ENCODE peak calls at places on chromosomes 5 and 9, in seven cellular contexts. S, L, H, R, Y, N and A are unnamed samples.

GRCh38 chr9:80866576-80867227 is 822.6 kb downstream of the TLE1 start:
- DNase-seq in N (no peak), S (no peak), H (no peak), R (no peak), L (peak; percentile 78), Y (peak; percentile 42), A (peak; percentile 46)

GRCh38 chr5:157855404-157855994 is 3.4 kb downstream of the CLINT1 start:
- DNase-seq in Y (peak; percentile 35), H (no peak), N (peak; percentile 64), S (peak; percentile 59), R (peak; percentile 68), L (peak; percentile 53), A (no peak)

GRCh38 chr9:90827181-90827866 is 25.7 kb downstream of the SYK start:
- DNase-seq in R (no peak), L (no peak), H (no peak), N (no peak), Y (no peak), S (peak; percentile 39), A (no peak)

GRCh38 chr5:35415305-35415704 is 185.0 kb upstream of the PRLR start:
- DNase-seq in L (no peak), R (no peak), Y (no peak), H (no peak), S (no peak), N (no peak), A (no peak)

GRCh38 chr9:134283111-134283515 is 43.1 kb upstream of the RXRA start:
- DNase-seq in N (peak; percentile 71), L (peak; percentile 53), S (peak; percentile 61), H (no peak), R (no peak), Y (peak; percentile 64), A (peak; percentile 29)

GRCh38 chr5:113171520-113171919 is 194.9 kb downstream of the DCP2 start:
- DNase-seq in H (no peak), N (no peak), S (no peak), R (no peak), L (no peak), Y (no peak), A (no peak)

GRCh38 chr5:153770066-153770465 is 268.6 kb downstream of the FAM114A2 start:
- DNase-seq in Y (no peak), H (no peak), R (no peak), L (no peak), S (no peak), N (no peak), A (no peak)

GRCh38 chr9:73038613-73039012 is 85.8 kb upstream of the ALDH1A1 start:
- DNase-seq in Y (peak; percentile 47), N (peak; percentile 33), S (peak; percentile 57), R (no peak), H (no peak), L (peak; percentile 1), A (no peak)

GRCh38 chr5:57698785-57699184 is 216.2 kb upstream of the ACTBL2 start:
- DNase-seq in N (no peak), H (no peak), S (no peak), R (peak; percentile 6), L (peak; percentile 92), Y (peak; percentile 22), A (peak; percentile 64)

GRCh38 chr5:115069087-115069968 is 100.4 kb downstream of the TRIM36 start:
- DNase-seq in R (peak; percentile 33), L (peak; percentile 45), Y (peak; percentile 33), H (no peak), N (peak; percentile 54), S (peak; percentile 25), A (no peak)

GRCh38 chr5:17304282-17304681 is 86.9 kb downstream of the BASP1 start:
- DNase-seq in R (peak; percentile 41), H (no peak), Y (peak; percentile 36), N (no peak), L (no peak), S (no peak), A (no peak)

GRCh38 chr5:17308326-17309065 is 91.1 kb downstream of the BASP1 start:
- DNase-seq in L (no peak), N (no peak), R (no peak), Y (no peak), S (no peak), H (no peak), A (no peak)

GRCh38 chr5:17305024-17305423 is 87.6 kb downstream of the BASP1 start:
- DNase-seq in Y (no peak), N (no peak), S (no peak), L (no peak), R (peak; percentile 44), H (no peak), A (no peak)

GRCh38 chr5:17305964-17306725 is 88.7 kb downstream of the BASP1 start:
- DNase-seq in N (peak; percentile 49), H (no peak), L (peak; percentile 52), S (peak; percentile 60), R (peak; percentile 68), Y (peak; percentile 93), A (peak; percentile 64)

GRCh38 chr5:17306726-17307091 is 89.3 kb downstream of the BASP1 start:
- DNase-seq in L (no peak), S (no peak), Y (no peak), R (no peak), H (no peak), N (no peak), A (no peak)
- H3K27ac ChIP-seq in L (no peak overlapping the region), S (peak overlapping the region; percentile 65), Y (peak overlapping the region; percentile 65), R (peak overlapping the region; percentile 91), H (no peak overlapping the region), N (peak overlapping the region; percentile 13), A (peak overlapping the region; percentile 80)

DNA sequence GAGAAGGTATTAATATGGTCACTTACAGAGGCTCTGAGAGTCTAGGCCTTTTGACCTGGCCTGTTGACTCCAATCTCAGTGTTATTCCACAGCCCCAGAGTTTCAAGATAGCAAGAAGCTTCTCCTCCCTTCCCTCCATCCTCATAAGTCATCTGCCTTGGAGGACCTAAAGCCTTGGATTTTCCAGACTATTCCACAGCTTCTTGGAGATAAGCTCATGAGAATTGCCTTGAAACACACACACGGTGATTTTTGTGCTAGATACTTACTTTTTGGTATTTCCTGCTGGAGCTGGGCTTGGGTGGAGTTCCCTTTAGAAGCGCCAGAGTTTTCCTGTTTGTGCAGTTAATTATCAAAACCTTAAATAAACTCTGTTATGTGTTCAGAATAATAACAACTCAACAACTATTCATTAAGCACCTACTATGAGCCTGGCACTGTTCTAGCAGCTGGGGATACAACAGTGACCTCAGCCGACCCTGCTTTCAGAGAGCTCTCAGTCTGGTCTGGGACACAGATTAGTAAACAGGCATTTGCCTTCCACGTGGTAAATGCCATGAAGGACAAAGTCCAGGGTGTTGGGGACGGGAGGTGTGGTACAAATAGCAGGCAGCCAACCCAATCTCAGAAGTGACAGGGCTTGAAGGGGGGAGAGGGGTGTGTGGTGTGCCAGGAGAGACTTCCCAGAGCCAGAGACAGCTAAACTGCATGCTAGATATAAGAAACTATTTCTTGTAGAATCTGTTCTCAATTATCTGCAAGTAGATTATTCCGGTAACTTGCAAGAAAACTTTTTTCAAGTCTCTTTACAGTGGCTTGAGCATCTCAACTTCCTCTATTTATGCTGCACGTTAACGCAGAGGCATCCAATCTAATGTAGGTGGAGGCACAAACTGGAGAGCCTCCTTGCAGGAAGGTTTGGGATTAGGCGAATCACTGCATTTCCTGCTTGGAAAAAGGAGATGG is 55.9 kb upstream of the KLF9 start:
- DNase-seq in L (no peak), N (peak; percentile 89), R (no peak), Y (no peak), H (no peak), S (peak; percentile 48), A (no peak)
- H3K27ac ChIP-seq in L (no peak overlapping the region), N (peak overlapping the region; percentile 86), R (peak overlapping the region; percentile 57), Y (no peak overlapping the region), H (no peak overlapping the region), S (peak overlapping the region; percentile 45), A (no peak overlapping the region)

GRCh38 chr5:26737763-26738162 is 300.6 kb downstream of the CDH9 start:
- DNase-seq in S (no peak), Y (no peak), N (no peak), R (no peak), H (no peak), L (no peak), A (no peak)

DNA sequence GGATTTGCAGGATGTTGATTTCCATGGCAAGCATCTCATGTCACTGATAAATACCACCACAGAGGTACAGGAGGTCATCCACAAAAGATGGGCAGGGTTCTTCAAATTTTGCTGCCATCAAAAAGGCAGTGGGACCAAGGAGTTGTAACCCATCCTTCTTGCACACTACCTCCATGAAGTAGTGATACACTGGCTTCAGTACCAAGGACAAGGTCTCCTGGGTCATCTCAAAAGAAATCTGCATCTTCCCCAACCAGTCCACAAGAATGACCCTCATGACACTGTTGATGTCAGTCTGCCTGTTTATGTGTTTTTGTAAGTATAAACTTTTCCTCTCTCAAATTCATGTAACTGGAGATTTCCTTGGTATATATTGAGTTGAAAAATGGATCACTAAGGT is 298.2 kb downstream of the CDH9 start:
- DNase-seq in R (no peak), L (no peak), H (no peak), S (no peak), N (no peak), Y (no peak), A (no peak)
- H3K27ac ChIP-seq in R (no peak overlapping the region), L (no peak overlapping the region), H (no peak overlapping the region), S (no peak overlapping the region), N (no peak overlapping the region), Y (no peak overlapping the region), A (no peak overlapping the region)

GRCh38 chr5:123429993-123430392 is 6.8 kb upstream of the CEP120 start:
- DNase-seq in Y (peak; percentile 81), R (no peak), H (no peak), S (peak; percentile 35), N (no peak), L (peak; percentile 91), A (peak; percentile 90)

GRCh38 chr5:123434796-123435195 is 11.6 kb upstream of the CEP120 start:
- DNase-seq in L (no peak), R (no peak), S (no peak), H (no peak), N (no peak), Y (no peak), A (no peak)

GRCh38 chr5:123425444-123425843 is 2.2 kb upstream of the CEP120 start:
- DNase-seq in S (no peak), N (no peak), R (no peak), Y (no peak), L (no peak), H (no peak), A (no peak)

GRCh38 chr5:123428521-123429220 is 5.5 kb upstream of the CEP120 start:
- DNase-seq in R (no peak), N (peak; percentile 83), Y (no peak), H (no peak), L (no peak), S (no peak), A (no peak)

GRCh38 chr5:123429221-123429954 is 6.2 kb upstream of the CEP120 start:
- DNase-seq in S (no peak), H (no peak), R (no peak), Y (no peak), L (no peak), N (no peak), A (no peak)
- H3K27ac ChIP-seq in S (no peak overlapping the region), H (no peak overlapping the region), R (peak overlapping the region; percentile 74), Y (no peak overlapping the region), L (peak overlapping the region; percentile 50), N (peak overlapping the region; percentile 70), A (peak overlapping the region; percentile 95)

GRCh38 chr9:75909776-75910175 is 19.3 kb downstream of the PCSK5 start:
- DNase-seq in H (no peak), S (no peak), R (no peak), Y (peak; percentile 4), N (no peak), L (no peak), A (no peak)
- H3K27ac ChIP-seq in H (no peak overlapping the region), S (no peak overlapping the region), R (no peak overlapping the region), Y (no peak overlapping the region), N (no peak overlapping the region), L (no peak overlapping the region), A (no peak overlapping the region)